ENCODE peak calls at places on chromosomes 2 and 18, in four cellular contexts. D is ovary, Y is sigmoid colon, I is transverse colon. S is an unnamed sample. For H3K27me3, the result is how much of the 10 kb centered on the place peaks cover.

GRCh38 chr2:172988728-172989127 is 86.9 kb upstream of the MAP3K20 start:
- DNase-seq in D (no peak), Y (no peak), I (no peak), S (no peak)

GRCh38 chr2:27291865-27292264 is 9.6 kb downstream of the TRIM54 start:
- DNase-seq in D (no peak), Y (no peak), I (no peak), S (no peak)

GRCh38 chr2:238157506-238158017 is 1.2 kb upstream of the ERFE start:
- DNase-seq in D (no peak), Y (no peak), I (no peak), S (no peak)

GRCh38 chr2:184032983-184033382 is 565.3 kb upstream of the ZNF804A start:
- DNase-seq in D (no peak), Y (no peak), I (no peak), S (no peak)

GRCh38 chr18:70332694-70333093 is 43.8 kb downstream of the SOCS6 start:
- DNase-seq in D (no peak), Y (no peak), I (no peak), S (no peak)

GRCh38 chr2:55618649-55619055 is 1.2 kb upstream of the PPP4R3B start:
- DNase-seq in D (peak), Y (peak), I (peak), S (no peak)

GRCh38 chr2:173990970-173991819 is 26.0 kb upstream of the SP3 start:
- DNase-seq in D (peak), Y (peak), I (peak), S (no peak)

GRCh38 chr2:108988796-108989713 is at the start of gene EDAR:
- DNase-seq in D (no peak), Y (no peak), I (peak), S (no peak)

GRCh38 chr2:217418090-217418489 is 558.2 kb upstream of the TNP1 start:
- DNase-seq in D (no peak), Y (no peak), I (no peak), S (no peak)

GRCh38 chr2:118202707-118203303 is 114.5 kb downstream of the INSIG2 start:
- DNase-seq in D (no peak), Y (no peak), I (peak), S (no peak)

GRCh38 chr18:63138469-63139340 is 180.9 kb downstream of the BCL2 start:
- DNase-seq in D (no peak), Y (no peak), I (peak), S (no peak)

GRCh38 chr18:9991021-9992000 is 77.5 kb downstream of the VAPA start:
- DNase-seq in D (no peak), Y (no peak), I (no peak), S (no peak)

GRCh38 chr2:151828890-151829324 is 686 bp upstream of the ARL5A start:
- DNase-seq in D (no peak), Y (no peak), I (no peak), S (no peak)

GRCh38 chr2:151827564-151828142 is 568 bp downstream of the ARL5A start:
- DNase-seq in D (no peak), Y (peak), I (peak), S (no peak)

GRCh38 chr2:151824886-151825285 is 3.3 kb downstream of the ARL5A start:
- DNase-seq in D (no peak), Y (no peak), I (no peak), S (no peak)

GRCh38 chr2:151828143-151828889 is at the start of gene ARL5A:
- DNase-seq in D (peak), Y (peak), I (peak), S (peak)

DNA sequence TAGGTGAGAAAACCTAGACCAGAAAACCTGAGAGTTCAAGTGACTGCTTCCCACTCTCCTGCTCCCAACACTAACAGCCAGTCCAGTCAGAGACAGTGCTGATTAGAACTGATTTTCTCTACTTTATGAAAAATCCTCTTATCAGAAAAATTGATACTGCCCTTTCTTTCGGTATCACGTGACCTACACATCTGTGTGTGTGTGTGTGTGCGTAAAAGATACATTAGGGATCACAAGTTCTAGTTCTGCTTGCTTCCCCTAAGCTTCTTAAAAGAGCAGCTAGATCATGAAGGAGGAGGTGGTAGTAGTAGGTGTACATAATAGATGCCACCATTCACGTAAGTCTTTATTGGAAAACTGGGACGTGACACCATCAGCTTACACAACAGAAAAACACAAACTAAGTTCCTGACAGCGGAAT is 1.5 kb downstream of the ARL5A start:
- DNase-seq in D (no peak), Y (no peak), I (no peak), S (no peak)
- H3K4me3 ChIP-seq in D (peak), Y (peak), I (no peak), S (peak)

DNA sequence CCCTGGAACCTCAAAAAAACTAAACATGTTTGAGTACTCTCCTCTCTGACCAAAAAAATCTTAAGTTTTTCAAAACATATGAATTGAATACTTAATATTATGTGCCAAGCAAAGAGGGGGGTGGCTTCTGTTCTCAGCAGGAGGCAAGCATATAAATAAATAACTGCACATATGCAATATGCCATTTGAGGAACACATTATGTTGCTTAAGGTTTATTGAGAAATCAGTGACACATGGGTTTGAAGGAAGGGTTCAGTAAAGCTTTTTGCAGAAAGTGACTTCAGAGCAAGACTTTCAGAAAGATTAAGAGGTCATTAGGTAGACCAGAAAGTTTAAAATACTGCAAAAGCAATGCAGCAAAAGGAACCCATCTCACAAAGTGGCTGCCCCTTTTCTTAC is 429.2 kb downstream of the TDRD15 start:
- DNase-seq in D (no peak), Y (no peak), I (no peak), S (no peak)
- TF ChIP-seq POLR2A in D (no peak), Y (no peak), I (no peak), S (no peak)

GRCh38 chr2:51065276-51065675 is 33.3 kb upstream of the NRXN1 start:
- DNase-seq in D (no peak), Y (no peak), I (no peak), S (no peak)

DNA sequence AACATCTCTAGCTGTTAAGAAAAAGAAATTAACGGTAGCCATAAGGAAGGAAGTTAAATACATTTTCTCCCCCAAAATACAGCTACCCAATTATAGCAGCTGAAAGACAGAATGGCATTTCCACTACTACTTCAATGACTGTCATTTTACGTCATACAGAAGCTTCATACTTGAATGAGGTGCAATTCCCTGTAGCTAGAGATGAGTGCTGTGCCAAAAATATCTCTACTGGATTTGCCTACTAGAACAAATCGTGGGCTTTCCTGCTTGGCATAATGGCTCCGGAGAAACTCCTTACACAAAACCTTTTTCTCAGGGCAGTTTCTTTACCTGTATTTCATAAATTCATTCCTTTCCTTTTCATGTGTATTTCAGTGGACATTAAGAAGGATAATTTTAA is 36.3 kb upstream of the NRXN1 start:
- DNase-seq in D (no peak), Y (no peak), I (no peak), S (no peak)
- H3K27me3 ChIP-seq in D (under half), Y (under half), I (under half), S (under half)

GRCh38 chr2:225041210-225041870 is 928 bp downstream of the DOCK10 start:
- DNase-seq in D (peak), Y (no peak), I (peak), S (no peak)

GRCh38 chr2:225042800-225043167 is 516 bp upstream of the DOCK10 start:
- DNase-seq in D (no peak), Y (no peak), I (no peak), S (no peak)

GRCh38 chr2:225038076-225038571 is 4.1 kb downstream of the DOCK10 start:
- DNase-seq in D (no peak), Y (no peak), I (no peak), S (no peak)

GRCh38 chr2:225041871-225042799 is at the start of gene DOCK10:
- DNase-seq in D (peak), Y (no peak), I (peak), S (no peak)

DNA sequence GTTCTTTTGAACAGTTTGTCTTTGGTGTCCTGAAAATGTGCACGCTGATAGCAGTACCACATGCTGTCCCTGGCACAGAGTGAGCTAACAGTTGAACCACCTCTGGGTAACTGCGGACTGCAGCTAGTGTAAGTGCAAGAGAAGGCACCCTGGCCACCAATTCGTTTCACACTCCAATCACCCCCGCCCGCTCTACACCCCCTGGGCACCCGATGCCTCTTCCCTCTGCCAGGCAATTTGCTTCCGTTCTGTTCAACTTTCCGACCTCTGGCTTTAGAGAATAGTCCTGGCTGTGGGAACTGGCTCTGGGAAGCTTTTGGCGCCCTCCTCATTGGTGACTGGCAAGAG is 1.4 kb downstream of the DOCK10 start:
- DNase-seq in D (no peak), Y (no peak), I (peak), S (no peak)
- H3K4me3 ChIP-seq in D (peak), Y (peak), I (peak), S (peak)

GRCh38 chr2:131094655-131095281 is 1.5 kb upstream of the FAM168B start:
- DNase-seq in D (no peak), Y (no peak), I (no peak), S (no peak)

GRCh38 chr2:131092409-131093065 is 723 bp downstream of the FAM168B start:
- DNase-seq in D (no peak), Y (no peak), I (no peak), S (no peak)

DNA sequence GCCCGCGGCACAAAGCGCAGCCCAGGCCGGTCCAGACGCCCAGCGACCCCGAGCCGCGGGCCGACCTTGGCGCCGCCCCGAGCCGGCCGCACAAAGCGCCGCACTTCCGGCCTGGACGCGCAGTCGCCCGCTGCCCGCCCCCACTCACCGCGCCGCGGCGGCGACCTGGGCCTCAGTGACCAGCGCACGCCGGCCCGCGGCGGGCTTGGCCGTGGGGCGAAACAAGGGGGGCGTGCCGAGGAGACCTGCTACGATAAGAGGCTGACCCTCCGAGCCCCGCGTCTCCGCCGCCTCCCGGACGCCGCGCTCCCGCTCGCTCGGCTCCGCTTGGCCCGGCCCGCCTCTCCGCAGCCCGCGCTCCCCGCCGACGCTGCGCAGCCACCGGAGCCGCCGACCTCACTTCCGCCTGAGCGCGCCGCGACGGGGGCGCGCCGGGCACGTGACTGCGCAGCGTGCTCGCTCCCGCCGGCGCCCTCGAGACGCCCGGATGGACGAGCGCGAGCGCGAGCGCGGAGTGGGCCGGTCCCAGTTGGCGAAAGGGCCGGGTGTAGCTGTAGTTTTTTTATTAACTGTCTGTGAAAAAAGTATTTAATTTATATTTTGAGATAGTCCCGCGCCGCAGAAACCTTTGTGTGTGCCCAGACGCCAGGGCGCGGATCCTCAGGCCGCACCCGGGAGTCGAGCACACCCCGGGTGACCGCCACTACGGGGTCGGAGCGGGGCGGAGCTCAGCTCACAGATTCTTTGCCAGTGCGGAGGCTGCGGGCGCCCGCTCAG is at the start of gene FAM168B:
- DNase-seq in D (peak), Y (peak), I (peak), S (peak)
- TF ChIP-seq POLR2A in D (peak), Y (peak), I (peak), S (peak)

GRCh38 chr18:48407358-48407757 is 1.8 kb downstream of the ZBTB7C start:
- DNase-seq in D (no peak), Y (no peak), I (no peak), S (no peak)

GRCh38 chr18:48405971-48406370 is 3.2 kb downstream of the ZBTB7C start:
- DNase-seq in D (no peak), Y (no peak), I (no peak), S (no peak)

GRCh38 chr18:48404707-48405106 is 4.5 kb downstream of the ZBTB7C start:
- DNase-seq in D (no peak), Y (no peak), I (no peak), S (no peak)

GRCh38 chr18:48402953-48403352 is 6.2 kb downstream of the ZBTB7C start:
- DNase-seq in D (peak), Y (no peak), I (no peak), S (no peak)

GRCh38 chr18:48405108-48405507 is 4.1 kb downstream of the ZBTB7C start:
- DNase-seq in D (no peak), Y (no peak), I (no peak), S (no peak)
- H3K27me3 ChIP-seq in D (under half), Y (under half), I (half or more), S (under half)

DNA sequence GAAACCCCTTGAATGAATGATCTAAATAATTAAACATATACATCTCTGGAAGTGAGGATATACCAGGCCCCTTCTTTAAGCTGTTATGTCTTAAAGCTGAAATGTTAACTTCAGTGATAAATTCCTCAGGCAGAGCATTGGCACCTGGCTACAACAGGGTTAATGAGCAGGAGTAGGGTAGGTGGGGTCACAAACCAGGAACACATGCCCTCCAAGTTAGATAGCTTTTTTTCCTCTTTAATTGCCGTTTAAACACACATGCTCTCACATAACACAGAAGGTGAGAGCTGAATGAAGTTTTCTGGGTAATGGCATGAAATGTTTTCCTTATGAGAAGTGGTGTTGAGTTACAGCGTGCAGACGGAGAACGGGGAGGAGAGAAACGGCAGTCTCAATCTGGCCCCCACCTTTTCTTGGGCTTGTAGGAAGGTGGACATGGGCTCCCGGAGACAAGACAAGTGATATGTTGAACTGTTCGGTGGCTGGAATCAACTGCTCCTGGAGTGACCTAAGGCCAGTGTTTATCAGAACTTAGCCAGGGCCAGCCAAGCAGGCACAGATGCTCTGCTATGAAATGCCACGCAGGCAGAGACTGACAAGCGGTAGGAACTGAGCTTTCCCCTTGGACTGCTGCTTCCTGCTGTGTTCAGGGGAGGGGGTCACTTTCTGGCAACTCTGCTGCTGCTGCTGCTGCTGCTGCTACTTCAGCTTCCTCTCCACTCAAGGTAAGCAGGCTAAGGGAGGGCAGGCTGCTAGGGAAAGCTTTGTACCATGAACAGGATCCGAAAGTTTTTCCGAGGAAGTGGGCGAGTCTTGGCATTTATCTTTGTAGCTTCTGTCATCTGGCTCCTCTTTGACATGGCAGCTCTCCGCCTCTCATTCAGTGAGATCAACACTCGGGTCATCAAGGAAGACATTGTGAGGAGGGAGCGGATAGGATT is at the start of gene GALNT5:
- DNase-seq in D (no peak), Y (no peak), I (peak), S (no peak)
- H3K4me3 ChIP-seq in D (peak), Y (peak), I (peak), S (peak)

DNA sequence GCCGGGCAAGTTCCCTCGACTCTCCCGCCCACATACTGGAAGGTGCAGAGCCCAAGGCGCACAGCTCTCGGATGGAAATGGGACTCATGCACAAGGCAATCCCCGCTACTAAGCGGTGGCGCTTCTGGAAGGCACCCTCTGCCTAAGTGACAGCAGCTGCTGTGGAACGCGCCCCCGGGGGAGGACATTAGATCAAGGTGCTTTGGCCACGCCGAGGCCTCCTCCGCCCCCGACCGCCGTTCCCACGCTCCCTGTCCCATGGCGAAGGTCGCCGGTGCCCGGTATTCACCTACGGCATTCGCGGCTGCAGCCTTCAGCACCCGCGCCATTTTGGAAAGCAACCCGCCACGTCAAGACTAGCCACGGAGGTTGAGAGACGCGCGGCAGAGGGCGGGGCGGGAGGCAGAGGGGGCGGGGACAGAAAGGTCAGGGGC is at the start of gene MCEE:
- DNase-seq in D (peak), Y (peak), I (peak), S (peak)
- TF ChIP-seq POLR2A in D (peak), Y (peak), I (peak), S (peak)

S was measured in esophagus squamous epithelium.